ENCODE peak calls at places on chromosomes 1 and 21, in eight cellular contexts. One of them, this sample, is unnamed.

GRCh38 chr1:211478801-211479619 is 13.0 kb downstream of the RD3 start:
- DNase-seq in psoas muscle: no peak
- DNase-seq in WERI-Rb-1: peak
- DNase-seq in fibroblast of lung: no peak
- DNase-seq in IMR-90: no peak
- DNase-seq in foreskin fibroblast: peak
- DNase-seq in PC-3: no peak
- DNase-seq in brain microvascular endothelial cell: no peak
- DNase-seq in this sample: no peak

GRCh38 chr1:69518991-69519390 is 48.7 kb upstream of the LRRC7 start:
- DNase-seq in psoas muscle: no peak
- DNase-seq in WERI-Rb-1: no peak
- DNase-seq in fibroblast of lung: no peak
- DNase-seq in IMR-90: no peak
- DNase-seq in foreskin fibroblast: peak
- DNase-seq in PC-3: no peak
- DNase-seq in brain microvascular endothelial cell: no peak
- DNase-seq in this sample: no peak

GRCh38 chr1:204909109-204909508 is 38.4 kb downstream of the NFASC start:
- DNase-seq in psoas muscle: no peak
- DNase-seq in WERI-Rb-1: no peak
- DNase-seq in fibroblast of lung: no peak
- DNase-seq in IMR-90: no peak
- DNase-seq in foreskin fibroblast: no peak
- DNase-seq in PC-3: no peak
- DNase-seq in brain microvascular endothelial cell: no peak
- DNase-seq in this sample: no peak

GRCh38 chr1:219713981-219714381 is 101.1 kb upstream of the ZC3H11B start:
- DNase-seq in psoas muscle: no peak
- DNase-seq in WERI-Rb-1: no peak
- DNase-seq in fibroblast of lung: no peak
- DNase-seq in IMR-90: no peak
- DNase-seq in foreskin fibroblast: peak
- DNase-seq in PC-3: peak
- DNase-seq in brain microvascular endothelial cell: no peak
- DNase-seq in this sample: no peak

GRCh38 chr1:238232036-238232744 is 341.5 kb upstream of the ZP4 start:
- DNase-seq in psoas muscle: no peak
- DNase-seq in WERI-Rb-1: peak
- DNase-seq in fibroblast of lung: no peak
- DNase-seq in IMR-90: no peak
- DNase-seq in foreskin fibroblast: no peak
- DNase-seq in PC-3: no peak
- DNase-seq in brain microvascular endothelial cell: no peak
- DNase-seq in this sample: no peak

GRCh38 chr1:156726549-156727226 is 1.6 kb upstream of the METTL25B start:
- DNase-seq in psoas muscle: no peak
- DNase-seq in WERI-Rb-1: peak
- DNase-seq in fibroblast of lung: peak
- DNase-seq in IMR-90: peak
- DNase-seq in foreskin fibroblast: peak
- DNase-seq in PC-3: peak
- DNase-seq in brain microvascular endothelial cell: peak
- DNase-seq in this sample: peak

GRCh38 chr1:116997011-116997410 is 4.5 kb upstream of the CD101 start:
- DNase-seq in psoas muscle: no peak
- DNase-seq in WERI-Rb-1: no peak
- DNase-seq in fibroblast of lung: no peak
- DNase-seq in IMR-90: no peak
- DNase-seq in foreskin fibroblast: no peak
- DNase-seq in PC-3: peak
- DNase-seq in brain microvascular endothelial cell: no peak
- DNase-seq in this sample: peak

GRCh38 chr1:207848234-207848633 is 62.7 kb downstream of the CD34 start:
- DNase-seq in psoas muscle: peak
- DNase-seq in WERI-Rb-1: no peak
- DNase-seq in fibroblast of lung: peak
- DNase-seq in IMR-90: peak
- DNase-seq in foreskin fibroblast: peak
- DNase-seq in PC-3: peak
- DNase-seq in brain microvascular endothelial cell: peak
- DNase-seq in this sample: peak

GRCh38 chr1:231160851-231161710 is 777 bp upstream of the TRIM67 start:
- DNase-seq in psoas muscle: no peak
- DNase-seq in WERI-Rb-1: no peak
- DNase-seq in fibroblast of lung: no peak
- DNase-seq in IMR-90: no peak
- DNase-seq in foreskin fibroblast: no peak
- DNase-seq in PC-3: no peak
- DNase-seq in brain microvascular endothelial cell: no peak
- DNase-seq in this sample: no peak

GRCh38 chr1:183590225-183591191 is at the start of gene NCF2:
- DNase-seq in psoas muscle: no peak
- DNase-seq in WERI-Rb-1: no peak
- DNase-seq in fibroblast of lung: no peak
- DNase-seq in IMR-90: peak
- DNase-seq in foreskin fibroblast: peak
- DNase-seq in PC-3: no peak
- DNase-seq in brain microvascular endothelial cell: no peak
- DNase-seq in this sample: peak

GRCh38 chr1:72524021-72524420 is 241.7 kb upstream of the NEGR1 start:
- DNase-seq in psoas muscle: no peak
- DNase-seq in WERI-Rb-1: no peak
- DNase-seq in fibroblast of lung: no peak
- DNase-seq in IMR-90: no peak
- DNase-seq in foreskin fibroblast: no peak
- DNase-seq in PC-3: no peak
- DNase-seq in brain microvascular endothelial cell: no peak
- DNase-seq in this sample: peak

GRCh38 chr1:70608815-70609214 is 197.7 kb downstream of the CTH start:
- DNase-seq in psoas muscle: no peak
- DNase-seq in WERI-Rb-1: no peak
- DNase-seq in fibroblast of lung: no peak
- DNase-seq in IMR-90: no peak
- DNase-seq in foreskin fibroblast: no peak
- DNase-seq in PC-3: no peak
- DNase-seq in brain microvascular endothelial cell: no peak
- DNase-seq in this sample: no peak

GRCh38 chr1:6470132-6471085 is 4.4 kb upstream of the TNFRSF25 start:
- DNase-seq in psoas muscle: no peak
- DNase-seq in WERI-Rb-1: no peak
- DNase-seq in fibroblast of lung: no peak
- DNase-seq in IMR-90: no peak
- DNase-seq in foreskin fibroblast: no peak
- DNase-seq in PC-3: no peak
- DNase-seq in brain microvascular endothelial cell: no peak
- DNase-seq in this sample: no peak

GRCh38 chr21:46585191-46585953 is 19.5 kb downstream of the S100B start:
- DNase-seq in psoas muscle: no peak
- DNase-seq in WERI-Rb-1: no peak
- DNase-seq in fibroblast of lung: no peak
- DNase-seq in IMR-90: no peak
- DNase-seq in foreskin fibroblast: no peak
- DNase-seq in PC-3: no peak
- DNase-seq in brain microvascular endothelial cell: no peak
- DNase-seq in this sample: peak

GRCh38 chr1:46166521-46167462 is 8.1 kb upstream of the TSPAN1 start:
- DNase-seq in psoas muscle: peak
- DNase-seq in WERI-Rb-1: no peak
- DNase-seq in fibroblast of lung: peak
- DNase-seq in IMR-90: no peak
- DNase-seq in foreskin fibroblast: peak
- DNase-seq in PC-3: no peak
- DNase-seq in brain microvascular endothelial cell: no peak
- DNase-seq in this sample: no peak

GRCh38 chr1:220170836-220171526 is 77.0 kb downstream of the IARS2 start:
- DNase-seq in psoas muscle: no peak
- DNase-seq in WERI-Rb-1: no peak
- DNase-seq in fibroblast of lung: no peak
- DNase-seq in IMR-90: peak
- DNase-seq in foreskin fibroblast: no peak
- DNase-seq in PC-3: no peak
- DNase-seq in brain microvascular endothelial cell: no peak
- DNase-seq in this sample: no peak

GRCh38 chr1:40785446-40785845 is 1.9 kb downstream of the KCNQ4 start:
- DNase-seq in psoas muscle: no peak
- DNase-seq in WERI-Rb-1: no peak
- DNase-seq in fibroblast of lung: no peak
- DNase-seq in IMR-90: no peak
- DNase-seq in foreskin fibroblast: no peak
- DNase-seq in PC-3: no peak
- DNase-seq in brain microvascular endothelial cell: no peak
- DNase-seq in this sample: no peak

GRCh38 chr1:229590119-229590518 is 31.6 kb upstream of the ABCB10 start:
- DNase-seq in psoas muscle: no peak
- DNase-seq in WERI-Rb-1: no peak
- DNase-seq in fibroblast of lung: no peak
- DNase-seq in IMR-90: no peak
- DNase-seq in foreskin fibroblast: no peak
- DNase-seq in PC-3: no peak
- DNase-seq in brain microvascular endothelial cell: no peak
- DNase-seq in this sample: no peak

GRCh38 chr1:35559317-35559944 is 1.8 kb downstream of the NCDN start:
- DNase-seq in psoas muscle: no peak
- DNase-seq in WERI-Rb-1: no peak
- DNase-seq in fibroblast of lung: no peak
- DNase-seq in IMR-90: no peak
- DNase-seq in foreskin fibroblast: no peak
- DNase-seq in PC-3: no peak
- DNase-seq in brain microvascular endothelial cell: no peak
- DNase-seq in this sample: no peak

GRCh38 chr21:15026370-15026769 is 38.4 kb downstream of the NRIP1 start:
- DNase-seq in psoas muscle: no peak
- DNase-seq in WERI-Rb-1: no peak
- DNase-seq in fibroblast of lung: no peak
- DNase-seq in IMR-90: no peak
- DNase-seq in foreskin fibroblast: no peak
- DNase-seq in PC-3: no peak
- DNase-seq in brain microvascular endothelial cell: no peak
- DNase-seq in this sample: no peak
- TF ChIP-seq CTCF in psoas muscle: no peak
- TF ChIP-seq CTCF in WERI-Rb-1: no peak
- TF ChIP-seq CTCF in fibroblast of lung: no peak
- TF ChIP-seq CTCF in IMR-90: no peak
- TF ChIP-seq CTCF in foreskin fibroblast: no peak
- TF ChIP-seq CTCF in PC-3: no peak
- TF ChIP-seq CTCF in brain microvascular endothelial cell: no peak
- TF ChIP-seq CTCF in this sample: no peak

GRCh38 chr1:164780863-164781262 is 221.9 kb downstream of the PBX1 start:
- DNase-seq in psoas muscle: peak
- DNase-seq in WERI-Rb-1: no peak
- DNase-seq in fibroblast of lung: peak
- DNase-seq in IMR-90: peak
- DNase-seq in foreskin fibroblast: peak
- DNase-seq in PC-3: peak
- DNase-seq in brain microvascular endothelial cell: peak
- DNase-seq in this sample: peak

GRCh38 chr1:164779376-164779775 is 220.4 kb downstream of the PBX1 start:
- DNase-seq in psoas muscle: no peak
- DNase-seq in WERI-Rb-1: no peak
- DNase-seq in fibroblast of lung: no peak
- DNase-seq in IMR-90: no peak
- DNase-seq in foreskin fibroblast: peak
- DNase-seq in PC-3: no peak
- DNase-seq in brain microvascular endothelial cell: no peak
- DNase-seq in this sample: no peak

GRCh38 chr1:164781980-164782379 is 223.0 kb downstream of the PBX1 start:
- DNase-seq in psoas muscle: no peak
- DNase-seq in WERI-Rb-1: no peak
- DNase-seq in fibroblast of lung: no peak
- DNase-seq in IMR-90: no peak
- DNase-seq in foreskin fibroblast: no peak
- DNase-seq in PC-3: no peak
- DNase-seq in brain microvascular endothelial cell: no peak
- DNase-seq in this sample: no peak

GRCh38 chr1:164777518-164777917 is 218.5 kb downstream of the PBX1 start:
- DNase-seq in psoas muscle: no peak
- DNase-seq in WERI-Rb-1: no peak
- DNase-seq in fibroblast of lung: no peak
- DNase-seq in IMR-90: no peak
- DNase-seq in foreskin fibroblast: no peak
- DNase-seq in PC-3: no peak
- DNase-seq in brain microvascular endothelial cell: no peak
- DNase-seq in this sample: no peak

DNA sequence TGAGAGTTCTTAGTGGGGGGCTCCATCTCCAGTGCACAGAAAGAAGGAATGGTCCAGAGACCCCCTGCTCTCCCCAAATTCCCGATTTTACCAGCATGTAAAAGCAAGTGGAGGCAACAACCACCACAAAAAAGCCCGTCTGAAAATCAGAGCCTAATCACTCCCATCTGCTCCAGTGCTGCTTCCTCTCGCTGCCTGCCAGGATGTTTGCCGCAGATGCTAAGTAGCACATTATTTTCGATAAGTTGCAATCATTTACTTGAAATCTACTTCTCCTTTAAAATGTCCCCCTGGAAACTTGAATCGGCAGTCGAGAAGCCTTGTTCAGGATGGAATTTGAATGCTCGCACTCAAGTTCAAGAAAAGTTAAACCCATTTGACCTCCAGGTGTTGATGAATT is 221.1 kb downstream of the PBX1 start:
- DNase-seq in psoas muscle: no peak
- DNase-seq in WERI-Rb-1: no peak
- DNase-seq in fibroblast of lung: peak
- DNase-seq in IMR-90: peak
- DNase-seq in foreskin fibroblast: peak
- DNase-seq in PC-3: no peak
- DNase-seq in brain microvascular endothelial cell: no peak
- DNase-seq in this sample: no peak
- H3K4me3 ChIP-seq in psoas muscle: no peak
- H3K4me3 ChIP-seq in WERI-Rb-1: no peak
- H3K4me3 ChIP-seq in fibroblast of lung: no peak
- H3K4me3 ChIP-seq in IMR-90: no peak
- H3K4me3 ChIP-seq in foreskin fibroblast: no peak
- H3K4me3 ChIP-seq in PC-3: no peak
- H3K4me3 ChIP-seq in brain microvascular endothelial cell: no peak
- H3K4me3 ChIP-seq in this sample: no peak

GRCh38 chr1:94560333-94560732 is 18.8 kb upstream of the F3 start:
- DNase-seq in psoas muscle: no peak
- DNase-seq in WERI-Rb-1: no peak
- DNase-seq in fibroblast of lung: no peak
- DNase-seq in IMR-90: peak
- DNase-seq in foreskin fibroblast: peak
- DNase-seq in PC-3: peak
- DNase-seq in brain microvascular endothelial cell: no peak
- DNase-seq in this sample: no peak
- TF ChIP-seq CTCF in psoas muscle: no peak
- TF ChIP-seq CTCF in WERI-Rb-1: no peak
- TF ChIP-seq CTCF in fibroblast of lung: no peak
- TF ChIP-seq CTCF in IMR-90: peak
- TF ChIP-seq CTCF in foreskin fibroblast: no peak
- TF ChIP-seq CTCF in PC-3: no peak
- TF ChIP-seq CTCF in brain microvascular endothelial cell: no peak
- TF ChIP-seq CTCF in this sample: no peak

GRCh38 chr1:1233567-1233892 is 1.5 kb downstream of the B3GALT6 start:
- DNase-seq in psoas muscle: no peak
- DNase-seq in WERI-Rb-1: no peak
- DNase-seq in fibroblast of lung: no peak
- DNase-seq in IMR-90: no peak
- DNase-seq in foreskin fibroblast: no peak
- DNase-seq in PC-3: peak
- DNase-seq in brain microvascular endothelial cell: no peak
- DNase-seq in this sample: no peak
- H3K4me3 ChIP-seq in psoas muscle: peak
- H3K4me3 ChIP-seq in WERI-Rb-1: no peak
- H3K4me3 ChIP-seq in fibroblast of lung: no peak
- H3K4me3 ChIP-seq in IMR-90: no peak
- H3K4me3 ChIP-seq in foreskin fibroblast: no peak
- H3K4me3 ChIP-seq in PC-3: peak
- H3K4me3 ChIP-seq in brain microvascular endothelial cell: no peak
- H3K4me3 ChIP-seq in this sample: no peak